ENCODE peak calls at places on chromosome 22, in seven cellular contexts. T, V, B, U, C, M and H are unnamed samples.

GRCh38 chr22:28629420-28630184 is 50.0 kb downstream of the TTC28 start:
- DNase-seq in T (peak; percentile 28), C (no peak), M (no peak), U (no peak), V (no peak), B (peak; percentile 4), H (no peak)

GRCh38 chr22:31321421-31321820 is 24.7 kb downstream of the PATZ1 start:
- DNase-seq in V (no peak), B (no peak), M (no peak), U (no peak), T (no peak), C (no peak), H (no peak)

GRCh38 chr22:17083811-17084540 is 824 bp upstream of the IL17RA start:
- DNase-seq in B (no peak), T (no peak), C (no peak), V (no peak), U (no peak), M (no peak), H (no peak)

GRCh38 chr22:27788889-27789288 is 12.7 kb downstream of the MN1 start:
- DNase-seq in C (no peak), T (no peak), U (no peak), B (no peak), V (no peak), M (no peak), H (no peak)

GRCh38 chr22:44348963-44349950 is 36.5 kb upstream of the SHISAL1 start:
- DNase-seq in T (no peak), U (peak; percentile 66), V (no peak), B (no peak), M (no peak), C (no peak), H (no peak)

GRCh38 chr22:45552580-45553332 is 50.1 kb downstream of the FBLN1 start:
- DNase-seq in U (peak; percentile 55), B (no peak), T (no peak), M (no peak), C (no peak), V (no peak), H (no peak)

GRCh38 chr22:35258144-35258988 is 1.1 kb downstream of the HMGXB4 start:
- DNase-seq in U (peak; percentile 48), M (peak; percentile 52), T (peak; percentile 24), B (no peak), V (no peak), C (no peak), H (peak; percentile 11)

GRCh38 chr22:44049369-44050231 is 25.5 kb downstream of the PARVB start:
- DNase-seq in B (no peak), U (peak; percentile 82), T (no peak), V (no peak), C (no peak), M (no peak), H (no peak)

GRCh38 chr22:16609548-16610261 is 17.1 kb upstream of the CCT8L2 start:
- DNase-seq in C (no peak), U (no peak), T (no peak), B (no peak), M (no peak), V (no peak), H (no peak)

GRCh38 chr22:37032535-37033460 is 13.3 kb downstream of the MPST start:
- DNase-seq in U (no peak), M (peak; percentile 50), C (no peak), V (no peak), B (peak; percentile 100), T (no peak), H (no peak)

GRCh38 chr22:27050771-27051170 is 393.4 kb downstream of the MIAT start:
- DNase-seq in M (no peak), U (no peak), B (no peak), C (no peak), T (no peak), V (no peak), H (no peak)

GRCh38 chr22:45971389-45972028 is 5.5 kb downstream of the WNT7B start:
- DNase-seq in U (peak; percentile 60), V (no peak), T (no peak), C (no peak), B (no peak), M (no peak), H (no peak)

GRCh38 chr22:45163074-45163416 is 680 bp upstream of the NUP50 start:
- DNase-seq in T (peak; percentile 31), C (no peak), V (peak; percentile 16), B (no peak), U (peak; percentile 57), M (no peak), H (peak; percentile 28)

GRCh38 chr22:22818861-22819855 is 68.5 kb upstream of the IGLL5 start:
- DNase-seq in T (no peak), C (peak; percentile 47), V (peak; percentile 54), M (no peak), U (no peak), B (no peak), H (peak; percentile 64)

GRCh38 chr22:45316796-45317526 is 7.2 kb downstream of the FAM118A start:
- DNase-seq in U (no peak), M (no peak), C (no peak), T (no peak), V (no peak), B (peak; percentile 49), H (no peak)

GRCh38 chr22:32430352-32430751 is 18.3 kb upstream of the RTCB start:
- DNase-seq in M (no peak), C (no peak), B (no peak), U (no peak), T (no peak), V (no peak), H (no peak)

GRCh38 chr22:45311033-45311531 is 1.3 kb downstream of the FAM118A start:
- DNase-seq in T (no peak), V (no peak), M (no peak), C (no peak), B (no peak), U (no peak), H (no peak)

GRCh38 chr22:40180403-40180802 is 2.7 kb downstream of the TNRC6B start:
- DNase-seq in V (no peak), M (no peak), B (no peak), T (no peak), C (no peak), U (no peak), H (no peak)

GRCh38 chr22:40176921-40177737 is 596 bp upstream of the TNRC6B start:
- DNase-seq in C (peak; percentile 41), B (peak; percentile 87), M (peak; percentile 77), T (peak; percentile 86), V (no peak), U (no peak), H (no peak)

GRCh38 chr22:40177738-40178416 is at the start of gene TNRC6B:
- DNase-seq in M (peak; percentile 65), T (peak; percentile 94), C (peak; percentile 98), V (peak; percentile 30), B (peak; percentile 98), U (peak; percentile 58), H (peak; percentile 40)

GRCh38 chr22:40179535-40179934 is 1.8 kb downstream of the TNRC6B start:
- DNase-seq in U (no peak), B (no peak), T (no peak), V (no peak), C (no peak), M (no peak), H (no peak)

DNA sequence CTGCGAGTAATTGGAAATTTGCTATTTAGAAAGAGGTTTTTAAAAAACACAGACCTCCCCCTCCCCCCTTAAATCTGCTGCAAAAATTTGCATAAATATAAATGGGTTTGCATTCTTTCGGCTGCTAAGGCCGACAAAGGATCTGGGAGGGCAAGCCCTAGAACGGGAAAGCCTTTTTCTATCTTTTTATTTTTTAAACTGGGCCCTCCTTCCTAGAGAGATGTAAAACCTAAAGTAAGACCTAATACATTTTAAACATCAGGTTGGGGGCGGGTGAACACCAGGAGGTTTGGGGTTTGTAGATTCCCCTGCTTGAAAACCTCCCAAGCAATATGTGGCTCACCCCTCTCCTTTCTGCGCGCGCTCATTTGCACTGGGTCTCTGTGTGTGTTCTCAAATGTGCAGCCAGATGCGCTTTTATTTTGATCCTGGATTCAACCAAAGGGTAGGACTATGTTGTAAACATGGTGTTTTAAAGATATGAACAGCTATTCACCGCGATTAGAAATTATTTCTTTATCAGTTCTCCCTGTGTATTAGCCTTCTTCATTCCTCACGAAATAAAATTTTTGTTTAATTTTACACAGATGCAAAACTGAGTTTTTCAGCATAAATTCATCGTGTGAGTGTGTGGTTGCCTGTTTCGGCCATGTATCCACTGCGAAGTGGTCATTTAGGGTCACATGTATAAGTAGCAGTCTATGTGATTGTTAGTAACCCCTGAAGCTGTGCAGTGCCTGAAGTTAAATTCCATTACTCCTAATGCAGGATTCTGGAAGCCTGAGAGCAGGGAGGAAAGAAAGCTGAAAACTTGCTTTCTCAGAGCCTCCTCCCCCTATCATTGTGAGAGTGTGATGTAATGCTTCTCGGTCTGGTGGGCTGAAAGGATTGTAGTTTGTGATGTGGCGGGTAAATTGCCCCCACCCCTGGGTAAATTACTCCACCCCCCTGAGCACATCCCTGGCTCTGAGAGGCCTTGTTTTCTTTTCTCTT is 988 bp downstream of the TNRC6B start:
- DNase-seq in M (no peak), V (no peak), T (peak; percentile 57), C (no peak), B (peak; percentile 31), U (peak; percentile 16), H (no peak)
- TF ChIP-seq TAF1 in M (peak; percentile 77), V (no peak), T (no peak), C (no peak), B (no peak), U (no peak), H (no peak)

GRCh38 chr22:41075946-41076345 is 16.4 kb upstream of the EP300 start:
- DNase-seq in M (no peak), B (no peak), V (no peak), U (no peak), C (no peak), T (no peak), H (no peak)
- TF ChIP-seq TAF1 in M (no peak), B (no peak), V (no peak), U (no peak), C (no peak), T (no peak), H (no peak)

DNA sequence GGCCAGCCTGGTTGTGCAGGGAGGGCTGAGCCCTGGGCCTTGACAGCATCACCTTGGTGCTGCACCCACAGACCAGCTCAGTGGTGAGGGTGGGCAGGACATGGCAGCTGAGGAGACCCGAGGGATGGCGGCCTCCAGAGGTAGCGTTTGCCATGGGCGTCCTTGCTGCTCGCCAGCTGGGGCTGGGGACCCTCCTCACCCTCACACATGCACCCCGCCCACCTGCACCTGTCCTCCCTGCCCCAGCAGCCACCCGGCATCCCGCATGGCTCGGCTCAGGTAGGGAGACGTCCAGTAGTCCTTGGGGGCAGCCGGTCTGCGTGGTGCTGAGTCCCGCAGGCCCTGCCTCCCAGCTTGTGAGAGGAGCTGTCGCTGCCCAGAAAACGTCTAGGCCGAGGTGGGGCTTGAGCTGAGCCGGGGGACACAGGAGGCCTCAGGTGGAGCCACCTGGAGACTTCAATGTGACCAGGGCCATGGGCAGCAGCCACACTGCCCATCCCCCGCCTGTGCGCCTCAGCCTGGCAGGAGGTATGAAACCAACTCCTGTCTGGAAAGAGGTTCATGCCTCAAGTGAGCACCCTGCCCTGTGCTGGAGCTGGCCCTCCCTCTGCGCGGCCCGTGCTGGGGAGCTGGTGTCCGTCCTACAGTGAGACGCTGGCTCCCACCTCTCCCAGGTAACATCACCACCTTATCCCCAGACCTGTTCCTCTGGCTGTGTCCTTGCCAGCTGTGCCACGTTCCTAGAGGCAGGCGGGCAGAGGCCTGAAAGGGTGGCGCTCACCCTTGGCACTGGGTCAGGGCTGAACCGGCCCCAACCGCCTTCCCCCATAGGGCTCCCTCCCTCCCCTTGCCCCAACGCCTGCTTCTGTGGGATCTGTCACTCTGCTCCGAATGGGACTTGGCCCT is 3.3 kb upstream of the TRABD start:
- DNase-seq in B (no peak), V (no peak), T (no peak), C (no peak), M (no peak), U (no peak), H (no peak)
- TF ChIP-seq TAF1 in B (no peak), V (no peak), T (no peak), C (no peak), M (no peak), U (no peak), H (no peak)

GRCh38 chr22:38872831-38873248 is 824 bp upstream of the CBX6 start:
- DNase-seq in M (peak; percentile 79), V (no peak), U (peak; percentile 75), B (no peak), T (peak; percentile 70), C (no peak), H (no peak)
- TF ChIP-seq TAF1 in M (peak; percentile 51), V (no peak), U (no peak), B (no peak), T (peak; percentile 21), C (no peak), H (no peak)